ENCODE peak calls at places on chromosomes 2 and 18, in ten cellular contexts. Z is OCI-LY7; P is PC-9; F is IMR-90; S is CD8-positive, alpha-beta T cell; A is breast epithelium; J is cardiac muscle cell; R is adrenal gland; Y is right atrium auricular region; O is astrocyte. K is an unnamed sample.

GRCh38 chr2:60992985-60993392 is 24.5 kb upstream of the PEX13 start:
- DNase-seq in Z (peak; percentile 54), O (no peak), S (no peak), Y (no peak), R (no peak), A (no peak), P (no peak), J (no peak), F (no peak), K (no peak)

GRCh38 chr2:146324954-146325353 is 1519.9 kb upstream of the ACVR2A start:
- DNase-seq in Y (no peak), J (no peak), R (no peak), O (peak; percentile 16), P (no peak), S (no peak), Z (no peak), A (no peak), F (peak; percentile 67), K (no peak)

GRCh38 chr2:213234641-213235040 is 49.6 kb upstream of the SPAG16 start:
- DNase-seq in P (no peak), F (no peak), Z (no peak), Y (no peak), S (no peak), J (no peak), O (no peak), R (no peak), A (no peak), K (no peak)

GRCh38 chr18:60692277-60692676 is 319.7 kb upstream of the MC4R start:
- DNase-seq in R (no peak), Y (no peak), S (no peak), F (no peak), A (no peak), J (no peak), P (no peak), Z (no peak), O (no peak), K (no peak)

GRCh38 chr2:159138642-159139182 is 147.8 kb downstream of the WDSUB1 start:
- DNase-seq in R (no peak), S (no peak), Y (no peak), J (no peak), O (peak; percentile 45), F (peak; percentile 60), P (no peak), A (no peak), Z (no peak), K (no peak)

GRCh38 chr2:5616019-5616418 is 76.2 kb upstream of the SOX11 start:
- DNase-seq in R (no peak), S (no peak), F (no peak), Y (no peak), P (no peak), Z (no peak), A (no peak), O (no peak), J (no peak), K (no peak)

GRCh38 chr18:58997811-58998337 is 133.2 kb downstream of the ZNF532 start:
- DNase-seq in F (peak; percentile 88), S (no peak), J (no peak), Z (no peak), P (no peak), A (no peak), O (peak; percentile 98), R (no peak), Y (no peak), K (no peak)

GRCh38 chr2:111919794-111920608 is 21.6 kb downstream of the MERTK start:
- DNase-seq in O (no peak), Z (no peak), J (no peak), A (no peak), F (no peak), Y (peak; percentile 64), S (no peak), R (peak; percentile 80), P (peak; percentile 91), K (no peak)

GRCh38 chr2:8620611-8621382 is 61.1 kb upstream of the ID2 start:
- DNase-seq in R (no peak), A (no peak), O (peak; percentile 52), S (no peak), J (no peak), Z (no peak), F (peak; percentile 31), P (no peak), Y (no peak), K (no peak)

GRCh38 chr2:101003278-101003775 is 1.2 kb downstream of the RPL31 start:
- DNase-seq in A (no peak), S (no peak), F (peak; percentile 9), O (peak; percentile 7), Z (peak; percentile 11), J (no peak), P (no peak), Y (no peak), R (no peak), K (no peak)

GRCh38 chr2:190179754-190180312 is 117.3 kb upstream of the MSTN start:
- DNase-seq in P (no peak), O (no peak), F (no peak), Z (no peak), J (no peak), A (no peak), Y (no peak), R (no peak), S (no peak), K (no peak)

GRCh38 chr2:42028571-42029148 is 19.2 kb upstream of the PKDCC start:
- DNase-seq in Z (no peak), P (no peak), R (no peak), F (no peak), S (no peak), O (no peak), A (no peak), Y (no peak), J (no peak), K (no peak)

GRCh38 chr2:6864938-6865345 is 765 bp downstream of the CMPK2 start:
- DNase-seq in S (peak; percentile 32), A (no peak), J (no peak), F (no peak), R (peak; percentile 64), P (no peak), Y (no peak), O (no peak), Z (no peak), K (no peak)

GRCh38 chr2:145591109-145591809 is 1071.3 kb upstream of the ZEB2 start:
- DNase-seq in Y (no peak), S (no peak), F (no peak), R (no peak), O (no peak), Z (no peak), J (no peak), P (no peak), A (no peak), K (no peak)

GRCh38 chr2:59237311-59237710 is 996.2 kb upstream of the FANCL start:
- DNase-seq in F (no peak), A (no peak), J (no peak), S (no peak), Z (no peak), Y (no peak), O (no peak), R (no peak), P (no peak), K (no peak)

GRCh38 chr18:23684515-23685197 is 4.6 kb upstream of the LAMA3 start:
- DNase-seq in Y (no peak), R (no peak), O (peak; percentile 31), A (no peak), F (no peak), J (no peak), P (no peak), S (no peak), Z (no peak), K (no peak)

GRCh38 chr18:8706981-8707940 is 1.9 kb downstream of the MTCL1 start:
- DNase-seq in A (no peak), R (peak; percentile 77), Y (no peak), J (peak; percentile 71), Z (peak; percentile 89), F (peak; percentile 73), S (peak; percentile 18), O (peak; percentile 86), P (peak; percentile 56), K (no peak)

GRCh38 chr2:74063486-74063885 is 78.8 kb downstream of the TET3 start:
- DNase-seq in P (no peak), Z (no peak), F (peak; percentile 79), A (no peak), Y (no peak), S (no peak), J (no peak), O (no peak), R (no peak), K (no peak)

GRCh38 chr2:202355993-202356505 is 20.1 kb upstream of the BMPR2 start:
- DNase-seq in A (no peak), S (no peak), Y (no peak), P (no peak), F (no peak), J (no peak), O (no peak), R (no peak), Z (no peak), K (no peak)
- H3K27ac ChIP-seq in A (no peak overlapping the region), S (no peak overlapping the region), Y (no peak overlapping the region), P (no peak overlapping the region), F (no peak overlapping the region), J (peak overlapping the region; percentile 11), O (no peak overlapping the region), R (no peak overlapping the region), Z (no peak overlapping the region), K (no peak overlapping the region)

GRCh38 chr2:207681431-207681830 is 30.0 kb upstream of the CCNYL1 start:
- DNase-seq in J (no peak), S (no peak), P (no peak), R (no peak), A (no peak), Z (no peak), O (no peak), F (no peak), Y (no peak), K (no peak)
- H3K4me3 ChIP-seq in J (no peak overlapping the region), S (no peak overlapping the region), P (peak overlapping the region; percentile 51), R (no peak overlapping the region), A (no peak overlapping the region), Z (no peak overlapping the region), O (no peak overlapping the region), F (no peak overlapping the region), Y (no peak overlapping the region), K (peak overlapping the region; percentile 11)

DNA sequence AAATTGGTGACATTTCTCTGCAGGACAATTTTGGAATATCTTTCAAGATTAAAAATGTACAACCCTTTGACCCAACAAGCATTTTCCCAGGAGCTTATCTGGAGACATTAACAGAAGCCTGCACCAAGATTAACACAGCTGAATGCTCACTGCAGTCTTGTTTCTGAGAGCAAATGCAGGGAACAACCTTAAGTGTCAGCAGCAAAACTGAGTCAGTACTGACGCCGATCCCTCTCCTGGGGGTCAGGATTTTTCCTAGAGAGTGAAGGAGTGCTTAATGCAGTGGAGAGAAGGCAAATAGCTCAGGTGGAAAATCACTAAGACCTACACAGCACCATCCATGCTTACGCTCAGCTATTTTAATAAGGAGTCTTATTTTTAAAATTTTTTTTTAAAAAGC is 42.8 kb upstream of the SGPP2 start:
- DNase-seq in Y (no peak), R (no peak), F (no peak), A (no peak), O (no peak), J (peak; percentile 54), Z (no peak), P (no peak), S (no peak), K (no peak)
- TF ChIP-seq CTCF in Y (no peak), R (no peak), F (no peak), A (no peak), O (no peak), J (no peak), Z (no peak), P (no peak), S (no peak), K (no peak)

DNA sequence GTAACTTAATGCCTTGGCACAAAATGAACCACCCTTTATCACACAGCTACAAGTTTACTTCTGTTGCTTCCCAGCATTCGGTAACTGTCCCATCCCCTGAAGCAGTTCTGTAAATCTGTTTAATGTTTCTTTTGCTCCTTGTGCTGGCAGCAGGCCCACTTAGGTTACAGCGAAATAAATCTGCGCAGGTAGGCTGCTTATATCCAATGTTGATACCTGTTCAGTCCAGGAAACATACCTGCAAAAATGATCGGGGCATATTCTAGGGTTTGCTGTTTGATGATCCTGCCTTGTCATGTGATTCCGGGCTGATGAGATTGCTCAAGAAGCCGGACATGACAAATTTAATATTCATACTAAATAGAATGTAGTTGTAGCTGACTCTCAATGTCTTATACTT is 23.3 kb downstream of the PELI1 start:
- DNase-seq in P (no peak), J (no peak), S (no peak), O (no peak), A (no peak), R (no peak), F (no peak), Y (no peak), Z (no peak), K (no peak)
- H3K27ac ChIP-seq in P (no peak overlapping the region), J (no peak overlapping the region), S (no peak overlapping the region), O (no peak overlapping the region), A (peak overlapping the region; percentile 69), R (no peak overlapping the region), F (no peak overlapping the region), Y (no peak overlapping the region), Z (peak overlapping the region; percentile 14), K (no peak overlapping the region)

K was measured in coronary artery.